ENCODE peak calls at places on chromosomes 1 and 21, in six cellular contexts. V, Z, K, H, E and T are unnamed samples.

GRCh38 chr1:115411388-115412063 is 73.5 kb upstream of the NGF start:
- DNase-seq in V (no peak), Z (no peak), K (no peak), H (peak; percentile 80), E (no peak), T (peak; percentile 69)

GRCh38 chr1:211329764-211330201 is 3.1 kb downstream of the TRAF5 start:
- DNase-seq in V (no peak), Z (no peak), K (peak; percentile 37), H (no peak), E (no peak), T (no peak)

GRCh38 chr1:183033205-183033604 is 10.0 kb downstream of the LAMC1 start:
- DNase-seq in V (no peak), Z (no peak), K (no peak), H (no peak), E (no peak), T (no peak)

GRCh38 chr1:243884603-243885002 is 34.6 kb upstream of the AKT3 start:
- DNase-seq in V (no peak), Z (no peak), K (no peak), H (no peak), E (no peak), T (no peak)

GRCh38 chr1:81670286-81670685 is 130.4 kb upstream of the ADGRL2 start:
- DNase-seq in V (no peak), Z (no peak), K (no peak), H (peak; percentile 91), E (no peak), T (peak; percentile 97)

GRCh38 chr1:960371-961131 is at the start of gene KLHL17:
- DNase-seq in V (no peak), Z (peak; percentile 82), K (peak; percentile 81), H (peak; percentile 69), E (no peak), T (peak; percentile 45)

GRCh38 chr21:44529011-44529421 is 11.0 kb downstream of the KRTAP10-1 start:
- DNase-seq in V (no peak), Z (peak; percentile 18), K (no peak), H (no peak), E (no peak), T (no peak)

GRCh38 chr1:82901118-82901517 is 1097.8 kb downstream of the TTLL7 start:
- DNase-seq in V (no peak), Z (no peak), K (no peak), H (no peak), E (no peak), T (no peak)

GRCh38 chr1:25063591-25064416 is 133.7 kb upstream of the RUNX3 start:
- DNase-seq in V (no peak), Z (no peak), K (peak; percentile 39), H (peak; percentile 24), E (no peak), T (no peak)

GRCh38 chr1:167538657-167539056 is 14.9 kb downstream of the CREG1 start:
- DNase-seq in V (no peak), Z (peak; percentile 76), K (peak; percentile 83), H (no peak), E (peak; percentile 31), T (no peak)

GRCh38 chr1:233277637-233278413 is 17.7 kb downstream of the PCNX2 start:
- DNase-seq in V (no peak), Z (no peak), K (peak; percentile 47), H (no peak), E (no peak), T (no peak)

GRCh38 chr21:45421071-45421845 is 16.3 kb downstream of the COL18A1 start:
- DNase-seq in V (no peak), Z (no peak), K (no peak), H (no peak), E (no peak), T (no peak)

GRCh38 chr1:41662656-41663437 is 178.4 kb upstream of the EDN2 start:
- DNase-seq in V (peak; percentile 62), Z (peak; percentile 45), K (peak; percentile 70), H (peak; percentile 87), E (no peak), T (peak; percentile 84)

GRCh38 chr1:156490401-156491032 is 10.1 kb downstream of the MEF2D start:
- DNase-seq in V (no peak), Z (peak; percentile 60), K (peak; percentile 72), H (peak; percentile 71), E (no peak), T (no peak)

GRCh38 chr1:24964811-24965570 is 34.9 kb upstream of the RUNX3 start:
- DNase-seq in V (no peak), Z (peak; percentile 44), K (peak; percentile 36), H (peak; percentile 77), E (no peak), T (peak; percentile 50)

GRCh38 chr1:9371391-9371935 is 78.8 kb downstream of the SPSB1 start:
- DNase-seq in V (peak; percentile 43), Z (no peak), K (peak; percentile 81), H (peak; percentile 97), E (no peak), T (peak; percentile 81)

GRCh38 chr1:9371951-9372350 is 79.3 kb downstream of the SPSB1 start:
- DNase-seq in V (no peak), Z (no peak), K (no peak), H (no peak), E (no peak), T (no peak)

GRCh38 chr1:9368356-9368755 is 75.7 kb downstream of the SPSB1 start:
- DNase-seq in V (no peak), Z (no peak), K (no peak), H (no peak), E (no peak), T (no peak)

GRCh38 chr1:9367806-9368205 is 75.1 kb downstream of the SPSB1 start:
- DNase-seq in V (no peak), Z (no peak), K (no peak), H (no peak), E (no peak), T (no peak)

DNA sequence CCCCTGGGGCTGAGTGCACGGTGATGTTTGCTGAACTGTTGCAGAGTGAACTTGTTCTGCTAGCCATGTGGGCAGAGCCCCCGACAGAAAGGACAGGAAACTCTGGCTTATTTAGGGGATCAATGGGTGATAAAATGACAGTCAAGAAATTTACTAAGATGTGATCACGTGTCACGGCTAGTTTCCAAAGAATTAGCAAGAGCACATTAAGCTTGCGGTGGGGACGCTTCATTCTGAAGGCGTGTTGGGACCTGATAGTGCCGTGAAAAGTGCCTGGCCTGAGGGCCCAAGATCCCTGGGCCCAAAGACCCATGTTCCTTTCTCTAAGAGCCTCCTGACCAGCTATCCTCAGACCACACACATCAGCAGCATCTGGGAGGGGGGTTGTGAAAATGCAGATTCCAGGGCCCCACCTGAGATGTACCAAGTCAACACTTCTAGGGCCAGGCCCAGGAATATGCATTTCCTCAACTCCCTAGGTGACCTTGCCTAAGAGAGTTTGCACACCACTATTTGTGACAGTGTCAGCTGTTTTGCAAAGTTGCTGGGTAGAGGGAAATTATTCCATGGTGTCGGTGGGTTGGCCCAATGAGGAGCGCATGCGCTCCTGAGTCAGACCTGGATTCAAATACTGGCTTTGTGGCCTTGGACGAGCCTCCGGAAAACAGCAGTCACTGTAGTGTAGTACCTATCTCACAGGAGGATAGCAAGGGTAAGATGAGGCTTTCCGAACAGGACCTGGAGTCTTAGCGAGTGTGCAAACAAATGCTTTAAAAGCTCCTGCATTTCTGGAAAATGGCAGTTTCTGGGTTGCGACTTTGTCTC is 77.5 kb downstream of the SPSB1 start:
- DNase-seq in V (no peak), Z (no peak), K (no peak), H (no peak), E (no peak), T (no peak)
- H2BK15ac ChIP-seq in V (no peak overlapping the region), Z (no peak overlapping the region), K (no peak overlapping the region), H (no peak overlapping the region), E (no peak overlapping the region), T (no peak overlapping the region)

DNA sequence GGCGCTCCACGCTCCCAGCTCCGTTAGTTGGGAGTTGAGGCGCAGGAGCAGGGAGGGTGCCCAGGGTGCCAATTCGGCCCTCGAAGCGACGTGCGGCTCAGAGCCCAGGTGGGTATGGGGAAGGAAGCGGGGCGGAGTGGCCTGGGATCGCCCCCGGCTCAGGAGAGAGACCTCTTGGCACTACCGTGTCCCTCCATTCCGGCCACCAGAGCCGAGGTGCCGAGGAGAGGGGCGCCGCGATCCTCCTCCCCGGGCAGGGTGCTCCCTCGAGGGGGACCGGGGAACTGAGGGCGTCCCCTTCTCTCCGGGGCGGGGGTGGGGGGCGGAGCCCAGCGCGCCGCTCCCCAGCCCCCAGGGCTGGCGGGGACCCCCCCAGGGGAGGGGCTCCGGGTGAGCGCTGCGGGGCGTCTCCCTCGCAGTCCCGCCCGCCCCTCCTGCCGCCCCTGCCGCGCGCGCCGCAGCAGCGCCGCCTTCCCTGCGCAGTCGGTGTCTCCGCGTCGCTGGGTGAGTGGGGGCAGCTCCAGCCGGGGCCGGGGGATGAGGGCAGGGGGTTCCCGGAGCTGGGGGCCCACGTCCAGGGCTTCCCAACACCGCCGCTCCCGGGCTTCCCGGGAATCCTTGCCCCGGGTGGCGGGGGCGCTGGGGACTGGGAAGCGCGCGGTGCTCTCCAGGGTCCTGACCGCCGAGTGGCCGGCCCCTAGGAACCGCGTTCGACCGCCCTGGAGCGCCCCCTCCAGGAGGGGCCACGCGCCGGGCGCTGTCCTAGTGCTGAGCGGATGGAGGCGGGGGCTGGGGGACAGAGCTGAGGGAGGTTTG is at the start of gene HPCA:
- DNase-seq in V (peak; percentile 88), Z (peak; percentile 84), K (peak; percentile 75), H (peak; percentile 71), E (no peak), T (peak; percentile 48)
- H2BK15ac ChIP-seq in V (no peak within 1 kb of the TSS), Z (no peak within 1 kb of the TSS), K (no peak within 1 kb of the TSS), H (no peak within 1 kb of the TSS), E (no peak within 1 kb of the TSS), T (no peak within 1 kb of the TSS)

DNA sequence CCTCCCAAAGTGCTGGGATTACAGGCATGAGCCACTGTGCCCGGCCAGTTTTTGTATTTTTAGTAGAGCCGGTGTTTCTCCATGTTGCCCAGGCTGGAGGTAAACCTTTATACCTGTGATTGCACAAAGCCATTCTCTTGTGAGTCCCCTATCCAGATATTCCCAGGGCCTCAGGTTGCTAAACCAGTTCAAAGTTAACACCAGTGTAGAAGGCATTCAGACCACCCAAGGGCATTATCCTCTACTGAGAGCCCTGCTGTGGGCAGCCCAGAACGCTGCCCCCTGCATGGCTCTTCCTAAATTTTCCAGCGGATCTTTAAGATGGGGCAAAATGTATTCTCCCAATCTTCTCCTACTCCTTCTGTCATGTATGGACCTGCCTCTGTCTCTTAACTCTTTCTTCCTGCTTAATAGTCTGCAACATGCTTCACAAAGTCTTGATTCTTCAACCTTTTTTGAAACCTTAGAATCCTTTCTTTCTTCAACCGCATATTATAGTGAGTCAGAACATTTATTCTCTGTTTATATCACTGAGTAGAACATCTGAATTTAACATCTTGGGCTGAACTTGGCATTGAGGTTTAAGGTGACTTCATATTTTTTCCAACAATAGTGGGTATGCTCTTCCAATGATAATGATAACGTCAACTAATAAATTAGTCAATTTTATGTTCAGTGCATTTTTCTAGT is 36.0 kb downstream of the UBE4B start:
- DNase-seq in V (no peak), Z (no peak), K (peak; percentile 50), H (no peak), E (no peak), T (peak; percentile 47)
- H2BK15ac ChIP-seq in V (no peak overlapping the region), Z (no peak overlapping the region), K (no peak overlapping the region), H (no peak overlapping the region), E (no peak overlapping the region), T (peak overlapping the region; percentile 10)

DNA sequence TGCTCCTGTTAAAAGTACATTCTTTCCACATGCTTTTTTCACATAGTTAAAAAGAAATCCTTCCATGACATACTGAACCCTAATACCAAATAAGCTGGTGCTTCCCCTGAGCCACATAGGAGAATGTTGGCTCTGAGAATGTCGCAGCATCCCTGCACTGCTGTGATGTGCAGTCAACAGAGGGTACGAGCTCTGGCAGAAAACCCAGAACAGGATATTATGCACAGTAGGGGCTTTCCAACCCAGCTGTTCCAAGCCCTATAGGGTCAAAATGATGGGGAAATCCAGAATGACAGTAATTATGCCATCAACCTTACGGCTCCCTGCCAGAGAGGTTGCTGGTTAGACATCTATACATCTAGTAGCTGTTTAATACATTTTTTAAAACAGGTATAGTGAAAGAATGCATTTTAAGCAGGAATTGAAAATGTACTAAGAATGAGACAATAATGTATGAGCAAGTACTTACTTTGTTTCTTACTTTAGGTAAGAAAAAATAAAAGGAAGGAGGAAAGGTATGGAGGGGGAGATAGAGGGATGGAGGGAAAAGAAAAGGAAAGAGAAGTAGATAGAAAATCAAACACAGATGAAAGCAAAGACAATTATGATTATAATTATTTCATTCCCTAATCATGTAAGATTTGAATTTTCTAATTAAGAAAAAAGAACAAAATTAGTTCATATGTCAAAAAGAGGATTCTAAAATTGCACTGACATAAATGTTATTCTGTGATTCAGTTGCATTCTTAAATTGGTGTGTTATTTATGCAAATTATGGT is 126.0 kb downstream of the NR5A2 start:
- DNase-seq in V (no peak), Z (no peak), K (no peak), H (peak; percentile 14), E (no peak), T (no peak)
- H2BK15ac ChIP-seq in V (no peak overlapping the region), Z (no peak overlapping the region), K (no peak overlapping the region), H (no peak overlapping the region), E (no peak overlapping the region), T (no peak overlapping the region)